ENCODE peak calls at places on chromosomes 12 and 14, in eight cellular contexts. T is neuronal stem cell; E is breast epithelium; R is mesendoderm; A is CD4-positive, alpha-beta T cell; F is SJSA1; Q is left ventricle myocardium inferior; U is body of pancreas. G is an unnamed sample.

GRCh38 chr14:20455355-20456300 is 602 bp downstream of the APEX1 start:
- DNase-seq in A (peak; percentile 83), R (no peak), E (peak; percentile 55), F (no peak), U (no peak), T (no peak), Q (no peak), G (peak; percentile 83)

GRCh38 chr14:90384543-90384911 is 12.3 kb upstream of the CALM1 start:
- DNase-seq in U (no peak), F (no peak), A (peak; percentile 29), T (no peak), Q (no peak), R (no peak), E (no peak), G (no peak)

GRCh38 chr14:32324601-32325000 is 4.5 kb upstream of the AKAP6 start:
- DNase-seq in U (no peak), Q (no peak), F (no peak), A (no peak), R (no peak), T (no peak), E (no peak), G (no peak)

GRCh38 chr12:14937014-14937413 is 1.3 kb downstream of the ERP27 start:
- DNase-seq in Q (no peak), E (no peak), R (no peak), A (no peak), T (no peak), U (no peak), F (no peak), G (no peak)

GRCh38 chr12:14961466-14962155 is at the start of gene ARHGDIB:
- DNase-seq in A (peak; percentile 90), U (peak; percentile 71), R (no peak), T (no peak), F (no peak), E (no peak), Q (peak; percentile 32), G (no peak)

GRCh38 chr14:33686218-33686617 is 264.7 kb downstream of the EGLN3 start:
- DNase-seq in E (no peak), A (no peak), T (no peak), F (peak; percentile 14), Q (no peak), U (no peak), R (no peak), G (no peak)

GRCh38 chr14:97266653-97267052 is 469.5 kb downstream of the VRK1 start:
- DNase-seq in E (no peak), F (peak; percentile 41), U (no peak), A (no peak), Q (no peak), R (peak; percentile 86), T (no peak), G (no peak)

GRCh38 chr14:54683882-54684794 is 117.2 kb downstream of the SAMD4A start:
- DNase-seq in R (peak; percentile 79), T (no peak), Q (peak; percentile 39), E (no peak), U (no peak), F (peak; percentile 44), A (no peak), G (no peak)

GRCh38 chr12:63792333-63792732 is 12.6 kb downstream of the RXYLT1 start:
- DNase-seq in F (no peak), Q (no peak), E (no peak), U (no peak), T (no peak), A (no peak), R (no peak), G (peak; percentile 8)

GRCh38 chr12:114186241-114187002 is 219.5 kb downstream of the TBX5 start:
- DNase-seq in A (no peak), R (peak; percentile 76), Q (no peak), F (no peak), T (peak; percentile 23), E (no peak), U (no peak), G (no peak)

GRCh38 chr12:78888583-78888982 is 24.0 kb downstream of the SYT1 start:
- DNase-seq in T (no peak), F (no peak), U (no peak), E (no peak), A (no peak), Q (no peak), R (peak; percentile 74), G (no peak)

GRCh38 chr12:21774358-21775129 is at the start of gene KCNJ8:
- DNase-seq in R (peak; percentile 88), U (peak; percentile 90), T (peak; percentile 73), Q (peak; percentile 92), F (no peak), E (no peak), A (no peak), G (peak; percentile 88)

GRCh38 chr12:21776242-21776641 is 1.7 kb upstream of the KCNJ8 start:
- DNase-seq in F (no peak), U (peak; percentile 60), Q (peak; percentile 25), R (no peak), T (no peak), E (no peak), A (no peak), G (no peak)

GRCh38 chr12:21773263-21773741 is 1.2 kb downstream of the KCNJ8 start:
- DNase-seq in U (peak; percentile 81), E (no peak), Q (peak; percentile 70), R (peak; percentile 83), F (no peak), T (no peak), A (no peak), G (peak; percentile 89)

GRCh38 chr12:21775130-21775920 is 819 bp upstream of the KCNJ8 start:
- DNase-seq in R (peak; percentile 8), E (no peak), F (no peak), U (peak; percentile 30), Q (no peak), A (no peak), T (no peak), G (no peak)

GRCh38 chr12:21773799-21774198 is 707 bp downstream of the KCNJ8 start:
- DNase-seq in R (no peak), F (no peak), T (no peak), E (no peak), Q (no peak), A (no peak), U (peak; percentile 25), G (peak; percentile 34)
- H3K27me3 ChIP-seq in R (no peaks in the 10 kb centered on the region), F (no peaks in the 10 kb centered on the region), T (no peaks in the 10 kb centered on the region), E (no peaks in the 10 kb centered on the region), Q (no peaks in the 10 kb centered on the region), A (peaks cover 36% of the 10 kb centered on the region), U (no peaks in the 10 kb centered on the region), G (no peaks in the 10 kb centered on the region)

GRCh38 chr12:103823871-103824270 is 17.2 kb downstream of the NT5DC3 start:
- DNase-seq in A (no peak), F (no peak), T (no peak), U (no peak), E (no peak), Q (no peak), R (no peak), G (no peak)

GRCh38 chr12:103824290-103824689 is 16.7 kb downstream of the NT5DC3 start:
- DNase-seq in F (no peak), T (no peak), E (no peak), A (no peak), U (no peak), R (no peak), Q (no peak), G (no peak)

GRCh38 chr12:103820881-103821489 is 20.0 kb downstream of the NT5DC3 start:
- DNase-seq in A (no peak), E (no peak), Q (no peak), R (no peak), U (no peak), F (no peak), T (no peak), G (no peak)

GRCh38 chr12:103819892-103820291 is 21.1 kb downstream of the NT5DC3 start:
- DNase-seq in R (no peak), A (no peak), T (no peak), U (no peak), Q (no peak), E (no peak), F (no peak), G (no peak)

DNA sequence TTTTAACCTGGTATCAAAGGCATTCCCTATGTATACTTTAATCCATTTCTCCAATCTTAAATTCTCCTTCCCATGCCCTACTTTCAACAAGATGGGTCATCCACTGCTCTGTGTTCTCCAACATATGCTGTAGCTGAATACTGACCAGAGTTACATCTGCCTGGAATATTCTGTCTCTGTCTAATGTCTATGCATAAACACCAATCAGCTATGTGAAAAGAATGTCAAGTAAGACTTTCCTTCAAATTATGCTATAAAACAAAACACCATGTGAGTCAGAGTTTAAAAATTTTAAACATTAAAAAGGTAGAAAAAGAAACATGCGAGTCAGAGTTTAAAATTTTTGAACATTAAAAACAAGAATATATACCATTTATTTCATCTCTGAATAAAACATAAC is 19.3 kb downstream of the NT5DC3 start:
- DNase-seq in A (no peak), E (no peak), Q (no peak), R (no peak), F (peak; percentile 33), U (no peak), T (no peak), G (no peak)
- H3K27ac ChIP-seq in A (no peak overlapping the region), E (no peak overlapping the region), Q (no peak overlapping the region), R (no peak overlapping the region), F (no peak overlapping the region), U (no peak overlapping the region), T (no peak overlapping the region), G (no peak overlapping the region)

GRCh38 chr12:111034911-111035577 is 114.7 kb upstream of the MYL2 start:
- DNase-seq in U (no peak), F (no peak), A (no peak), R (peak; percentile 81), T (peak; percentile 39), Q (no peak), E (no peak), G (peak; percentile 36)

GRCh38 chr12:111038075-111038474 is 117.7 kb upstream of the MYL2 start:
- DNase-seq in R (no peak), A (no peak), Q (no peak), E (no peak), F (no peak), U (no peak), T (no peak), G (no peak)

GRCh38 chr12:111038941-111039340 is 118.6 kb upstream of the MYL2 start:
- DNase-seq in Q (no peak), E (no peak), F (no peak), T (no peak), A (no peak), R (no peak), U (no peak), G (no peak)

GRCh38 chr12:111035578-111036301 is 115.4 kb upstream of the MYL2 start:
- DNase-seq in U (no peak), T (peak; percentile 48), F (no peak), A (no peak), R (peak; percentile 62), E (no peak), Q (no peak), G (peak; percentile 15)

DNA sequence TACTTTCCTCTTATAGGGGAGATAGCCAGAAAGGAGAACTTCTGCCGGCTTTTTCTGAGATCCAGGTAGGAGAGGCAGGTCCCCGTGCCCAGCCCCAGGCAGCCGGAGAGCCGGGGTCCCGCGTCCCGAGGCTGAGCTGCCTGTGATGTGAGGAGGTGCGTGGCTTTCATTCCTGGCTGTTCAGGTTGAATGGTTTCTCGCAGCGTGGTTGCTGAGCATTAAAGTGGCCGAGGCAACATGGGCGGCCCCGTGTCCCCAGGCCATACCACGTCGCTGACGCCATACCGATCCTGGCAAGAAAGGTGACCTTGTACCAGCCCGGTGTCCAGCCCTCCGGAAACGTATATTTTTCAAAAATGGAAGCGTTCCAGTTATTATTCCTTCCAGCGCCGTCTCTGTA is 116.7 kb upstream of the MYL2 start:
- DNase-seq in F (no peak), R (no peak), Q (no peak), U (peak; percentile 13), A (no peak), E (peak; percentile 73), T (no peak), G (no peak)
- H3K27me3 ChIP-seq in F (peaks cover 68% of the 10 kb centered on the region), R (no peaks in the 10 kb centered on the region), Q (peaks cover 90% of the 10 kb centered on the region), U (peaks cover 25% of the 10 kb centered on the region), A (peaks cover 49% of the 10 kb centered on the region), E (peaks cover 62% of the 10 kb centered on the region), T (peaks cover 5% of the 10 kb centered on the region), G (peaks cover 30% of the 10 kb centered on the region)

GRCh38 chr12:68530965-68531364 is 79.7 kb upstream of the RAP1B start:
- DNase-seq in F (peak; percentile 19), T (no peak), E (no peak), A (no peak), Q (no peak), U (peak; percentile 7), R (no peak), G (no peak)
- H3K27ac ChIP-seq in F (peak overlapping the region; percentile 2), T (no peak overlapping the region), E (no peak overlapping the region), A (no peak overlapping the region), Q (peak overlapping the region; percentile 64), U (no peak overlapping the region), R (no peak overlapping the region), G (no peak overlapping the region)